ENCODE peak calls at places on chromosomes 6 and 20, in eight cellular contexts. M is mammary epithelial cell, Q is OCI-LY7, H is pancreas, U is aorta, P is RWPE1, L is cardiac muscle cell, V is A549. K is an unnamed sample.

GRCh38 chr20:5135363-5136012 is 8.7 kb downstream of the CDS2 start:
- DNase-seq in M (no peak), Q (no peak), H (no peak), U (no peak), P (no peak), L (no peak), V (no peak), K (peak; percentile 47)

GRCh38 chr20:56343861-56344381 is 14.9 kb upstream of the FAM210B start:
- DNase-seq in M (peak; percentile 27), Q (no peak), H (peak; percentile 82), U (no peak), P (peak; percentile 68), L (peak; percentile 55), V (peak; percentile 55), K (peak; percentile 11)

GRCh38 chr6:144782634-144783033 is 497.5 kb downstream of the UTRN start:
- DNase-seq in M (no peak), Q (no peak), H (no peak), U (no peak), P (no peak), L (no peak), V (no peak), K (no peak)

GRCh38 chr6:147000545-147001488 is 203.4 kb upstream of the STXBP5 start:
- DNase-seq in M (no peak), Q (no peak), H (no peak), U (no peak), P (no peak), L (peak; percentile 80), V (no peak), K (no peak)

GRCh38 chr6:10507715-10508114 is 13.4 kb upstream of the GCNT2 start:
- DNase-seq in M (no peak), Q (no peak), H (no peak), U (no peak), P (no peak), L (no peak), V (no peak), K (no peak)

GRCh38 chr6:154408906-154409500 is 52.4 kb upstream of the IPCEF1 start:
- DNase-seq in M (no peak), Q (peak; percentile 11), H (no peak), U (no peak), P (peak; percentile 46), L (peak; percentile 43), V (peak; percentile 43), K (peak; percentile 11)

GRCh38 chr20:8394308-8394945 is 262.4 kb downstream of the PLCB1 start:
- DNase-seq in M (peak; percentile 26), Q (peak; percentile 29), H (no peak), U (no peak), P (no peak), L (peak; percentile 72), V (no peak), K (no peak)

GRCh38 chr6:19851273-19852089 is 14.3 kb downstream of the ID4 start:
- DNase-seq in M (peak; percentile 46), Q (peak; percentile 72), H (no peak), U (no peak), P (peak; percentile 78), L (peak; percentile 88), V (peak; percentile 72), K (no peak)

GRCh38 chr20:1346322-1346969 is 17.5 kb upstream of the SDCBP2 start:
- DNase-seq in M (no peak), Q (no peak), H (no peak), U (no peak), P (no peak), L (no peak), V (no peak), K (no peak)

GRCh38 chr20:36317675-36318074 is 11.5 kb downstream of the DLGAP4 start:
- DNase-seq in M (no peak), Q (no peak), H (no peak), U (peak; percentile 24), P (no peak), L (no peak), V (no peak), K (no peak)

GRCh38 chr6:130827247-130828149 is at the start of gene SMLR1:
- DNase-seq in M (no peak), Q (no peak), H (no peak), U (no peak), P (no peak), L (no peak), V (no peak), K (no peak)

GRCh38 chr20:63560333-63560805 is 6.4 kb downstream of the FNDC11 start:
- DNase-seq in M (no peak), Q (no peak), H (no peak), U (no peak), P (no peak), L (no peak), V (no peak), K (no peak)

GRCh38 chr6:47152666-47153065 is 110.5 kb upstream of the ADGRF1 start:
- DNase-seq in M (no peak), Q (no peak), H (no peak), U (no peak), P (no peak), L (no peak), V (no peak), K (no peak)

GRCh38 chr20:23668477-23668951 is 20.3 kb downstream of the CST4 start:
- DNase-seq in M (peak; percentile 49), Q (peak; percentile 53), H (no peak), U (no peak), P (peak; percentile 82), L (peak; percentile 70), V (peak; percentile 84), K (no peak)

GRCh38 chr6:161038229-161039003 is 46.8 kb downstream of the MAP3K4 start:
- DNase-seq in M (peak; percentile 96), Q (no peak), H (no peak), U (no peak), P (peak; percentile 81), L (peak; percentile 78), V (peak; percentile 3), K (no peak)

GRCh38 chr6:39062014-39062740 is 13.6 kb downstream of the GLP1R start:
- DNase-seq in M (no peak), Q (no peak), H (no peak), U (peak; percentile 42), P (no peak), L (no peak), V (no peak), K (no peak)

GRCh38 chr6:104409913-104410312 is 449.8 kb downstream of the HACE1 start:
- DNase-seq in M (no peak), Q (no peak), H (no peak), U (no peak), P (no peak), L (no peak), V (no peak), K (no peak)

GRCh38 chr6:167761794-167762258 is 64.9 kb upstream of the AFDN start:
- DNase-seq in M (no peak), Q (no peak), H (no peak), U (no peak), P (no peak), L (peak; percentile 16), V (no peak), K (no peak)

GRCh38 chr20:7693761-7694160 is 246.5 kb downstream of the HAO1 start:
- DNase-seq in M (no peak), Q (no peak), H (no peak), U (no peak), P (no peak), L (no peak), V (no peak), K (no peak)

GRCh38 chr6:14365393-14365792 is 247.8 kb downstream of the CD83 start:
- DNase-seq in M (no peak), Q (no peak), H (no peak), U (no peak), P (no peak), L (peak; percentile 5), V (no peak), K (no peak)

GRCh38 chr20:5504061-5504739 is 187.4 kb upstream of the PROKR2 start:
- DNase-seq in M (no peak), Q (no peak), H (peak; percentile 78), U (peak; percentile 87), P (no peak), L (peak; percentile 60), V (no peak), K (peak; percentile 29)

GRCh38 chr6:22784611-22785010 is 215.2 kb downstream of the HDGFL1 start:
- DNase-seq in M (no peak), Q (no peak), H (no peak), U (no peak), P (no peak), L (peak; percentile 70), V (no peak), K (no peak)

GRCh38 chr20:19236371-19237055 is 24.1 kb downstream of the SLC24A3 start:
- DNase-seq in M (no peak), Q (no peak), H (no peak), U (no peak), P (no peak), L (no peak), V (no peak), K (no peak)

GRCh38 chr6:43814111-43814510 is 44.1 kb downstream of the VEGFA start:
- DNase-seq in M (no peak), Q (no peak), H (no peak), U (no peak), P (no peak), L (no peak), V (no peak), K (no peak)
- H3K27ac ChIP-seq in M (no peak overlapping the region), Q (no peak overlapping the region), H (no peak overlapping the region), U (no peak overlapping the region), P (no peak overlapping the region), L (no peak overlapping the region), V (no peak overlapping the region), K (no peak overlapping the region)

GRCh38 chr20:17499041-17499440 is 32.1 kb downstream of the BFSP1 start:
- DNase-seq in M (peak; percentile 72), Q (no peak), H (no peak), U (no peak), P (peak; percentile 24), L (peak; percentile 8), V (no peak), K (no peak)
- H3K27ac ChIP-seq in M (no peak overlapping the region), Q (no peak overlapping the region), H (no peak overlapping the region), U (no peak overlapping the region), P (no peak overlapping the region), L (no peak overlapping the region), V (no peak overlapping the region), K (no peak overlapping the region)

DNA sequence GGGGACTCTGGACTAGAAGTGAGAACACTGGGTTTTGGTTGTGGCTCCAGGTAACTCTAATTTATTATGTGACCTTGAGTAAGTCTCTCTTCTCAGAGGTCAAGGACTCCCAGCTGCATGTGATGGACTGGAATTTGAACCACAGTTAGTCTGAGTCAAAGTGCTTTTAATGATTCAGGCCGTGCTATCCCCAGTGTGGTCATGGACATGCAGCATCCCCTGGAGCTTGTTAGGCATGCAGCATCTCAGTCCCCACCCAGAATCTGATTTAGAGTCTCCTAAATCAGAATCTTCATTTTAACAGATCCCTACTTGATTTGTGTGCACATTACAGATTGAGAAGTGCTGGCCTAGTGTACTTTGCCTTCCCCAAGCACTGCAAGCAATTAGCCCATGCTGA is 74.2 kb downstream of the TOX2 start:
- DNase-seq in M (no peak), Q (no peak), H (no peak), U (no peak), P (no peak), L (no peak), V (no peak), K (no peak)
- H3K27ac ChIP-seq in M (no peak overlapping the region), Q (no peak overlapping the region), H (no peak overlapping the region), U (no peak overlapping the region), P (no peak overlapping the region), L (no peak overlapping the region), V (no peak overlapping the region), K (no peak overlapping the region)

DNA sequence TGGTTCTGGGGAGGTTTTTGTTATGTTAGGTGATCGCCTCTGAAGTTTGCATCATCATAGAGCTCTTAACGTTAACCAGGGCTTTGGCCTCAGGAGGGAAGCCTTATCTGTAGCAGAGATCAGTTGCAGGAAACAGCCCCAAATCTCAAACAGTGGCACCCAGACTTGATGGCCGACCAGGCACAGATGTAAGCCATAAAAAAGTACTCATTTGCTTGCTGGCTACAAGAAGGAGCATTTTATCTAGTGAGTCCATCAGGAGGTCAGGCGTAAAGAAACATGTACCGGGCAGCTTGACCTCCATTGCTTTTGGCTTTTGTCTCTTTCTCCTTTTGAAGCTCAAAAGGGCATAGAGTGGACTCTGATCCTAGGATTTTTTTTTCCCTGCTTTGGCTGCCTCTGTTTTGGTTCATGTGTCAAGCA is 122.3 kb downstream of the CCDC170 start:
- DNase-seq in M (no peak), Q (no peak), H (no peak), U (no peak), P (no peak), L (no peak), V (no peak), K (no peak)
- H3K27ac ChIP-seq in M (no peak overlapping the region), Q (no peak overlapping the region), H (no peak overlapping the region), U (no peak overlapping the region), P (no peak overlapping the region), L (no peak overlapping the region), V (no peak overlapping the region), K (no peak overlapping the region)